ENCODE peak calls at places on chromosomes 2 and 18, in seven cellular contexts. P is heart right ventricle, N is fibroblast of villous mesenchyme, D is H9, M is GM12865, O is foreskin keratinocyte, A is ovary. X is an unnamed sample.

GRCh38 chr2:109498906-109499305 is 114.9 kb downstream of the SEPTIN10 start:
- DNase-seq in N (no peak), D (no peak), O (no peak), A (no peak), P (no peak), M (no peak), X (no peak)

GRCh38 chr2:128467321-128467901 is 148.7 kb upstream of the HS6ST1 start:
- DNase-seq in O (no peak), D (peak; percentile 13), P (peak; percentile 71), A (no peak), M (no peak), N (no peak), X (peak; percentile 62)

GRCh38 chr2:240955306-240956101 is 42.9 kb upstream of the SNED1 start:
- DNase-seq in A (peak; percentile 32), N (no peak), D (peak; percentile 20), P (no peak), O (no peak), M (no peak), X (no peak)

GRCh38 chr2:191567229-191567628 is 110.7 kb upstream of the NABP1 start:
- DNase-seq in O (no peak), P (no peak), A (no peak), M (no peak), N (no peak), D (no peak), X (no peak)

GRCh38 chr18:34222025-34222395 is 2.7 kb downstream of the NOL4 start:
- DNase-seq in D (peak; percentile 40), P (no peak), N (no peak), M (peak; percentile 38), O (no peak), A (no peak), X (no peak)

GRCh38 chr2:139360654-139361053 is 580.5 kb upstream of the NXPH2 start:
- DNase-seq in P (no peak), O (no peak), N (no peak), A (no peak), M (no peak), D (no peak), X (no peak)

GRCh38 chr2:74457549-74458131 is 598 bp upstream of the WBP1 start:
- DNase-seq in O (no peak), D (peak; percentile 83), P (peak; percentile 71), N (no peak), A (peak; percentile 79), M (peak; percentile 90), X (no peak)

GRCh38 chr2:199228887-199229819 is 228.6 kb downstream of the SATB2 start:
- DNase-seq in M (peak; percentile 88), A (no peak), O (peak; percentile 81), P (no peak), D (no peak), N (peak; percentile 64), X (no peak)

GRCh38 chr18:72114801-72115594 is 429.1 kb downstream of the CBLN2 start:
- DNase-seq in N (no peak), O (peak; percentile 68), D (no peak), A (no peak), P (no peak), M (no peak), X (no peak)

GRCh38 chr18:59606193-59607175 is 90.7 kb downstream of the CCBE1 start:
- DNase-seq in N (peak; percentile 96), P (no peak), D (no peak), M (no peak), A (no peak), O (no peak), X (no peak)

GRCh38 chr18:59604877-59605276 is 92.3 kb downstream of the CCBE1 start:
- DNase-seq in P (no peak), D (no peak), N (no peak), O (peak; percentile 80), M (no peak), A (no peak), X (no peak)

GRCh38 chr18:59609654-59610053 is 87.6 kb downstream of the CCBE1 start:
- DNase-seq in P (no peak), D (no peak), A (no peak), M (no peak), N (no peak), O (no peak), X (no peak)

GRCh38 chr18:59605633-59606192 is 91.5 kb downstream of the CCBE1 start:
- DNase-seq in D (no peak), O (no peak), M (no peak), P (no peak), N (no peak), A (peak; percentile 49), X (no peak)

GRCh38 chr18:59607471-59607870 is 89.8 kb downstream of the CCBE1 start:
- DNase-seq in D (no peak), A (no peak), N (no peak), M (no peak), O (no peak), P (no peak), X (no peak)
- TF ChIP-seq CTCF in D (no peak), A (no peak), N (no peak), M (no peak), O (no peak), P (no peak), X (no peak)

GRCh38 chr2:62806231-62806630 is 100.7 kb downstream of the EHBP1 start:
- DNase-seq in A (no peak), N (no peak), O (no peak), M (no peak), D (no peak), P (no peak), X (no peak)
- TF ChIP-seq CTCF in A (no peak), N (no peak), O (no peak), M (no peak), D (no peak), P (no peak), X (no peak)

GRCh38 chr18:12048827-12049175 is 44.8 kb upstream of the ANKRD62 start:
- DNase-seq in M (no peak), O (peak; percentile 77), N (peak; percentile 38), P (no peak), D (no peak), A (no peak), X (no peak)

GRCh38 chr18:12046046-12046750 is 47.4 kb upstream of the ANKRD62 start:
- DNase-seq in A (no peak), O (no peak), N (no peak), D (no peak), M (no peak), P (no peak), X (peak; percentile 34)

GRCh38 chr18:12044591-12044990 is 49.1 kb upstream of the ANKRD62 start:
- DNase-seq in M (no peak), O (no peak), N (no peak), A (no peak), P (no peak), D (no peak), X (no peak)

GRCh38 chr18:12048010-12048826 is 45.4 kb upstream of the ANKRD62 start:
- DNase-seq in N (no peak), D (peak; percentile 73), P (no peak), A (no peak), M (no peak), O (no peak), X (no peak)

GRCh38 chr18:12046751-12047335 is 46.8 kb upstream of the ANKRD62 start:
- DNase-seq in M (no peak), D (no peak), P (no peak), N (no peak), A (no peak), O (no peak), X (no peak)
- TF ChIP-seq CTCF in M (no peak), D (peak; percentile 55), P (no peak), N (peak; percentile 13), A (no peak), O (no peak), X (no peak)

GRCh38 chr2:81650048-81650971 is 1345.8 kb upstream of the LRRTM1 start:
- DNase-seq in M (no peak), A (no peak), O (peak; percentile 28), D (no peak), P (no peak), N (peak; percentile 1), X (no peak)
- TF ChIP-seq CTCF in M (no peak), A (no peak), O (no peak), D (peak; percentile 62), P (no peak), N (no peak), X (no peak)

GRCh38 chr2:157058161-157058560 is 199.3 kb upstream of the GALNT5 start:
- DNase-seq in D (no peak), P (no peak), M (no peak), O (no peak), N (no peak), A (no peak), X (no peak)

GRCh38 chr2:157053876-157054275 is 203.6 kb upstream of the GALNT5 start:
- DNase-seq in O (no peak), N (peak; percentile 12), A (no peak), M (no peak), P (no peak), D (no peak), X (no peak)

GRCh38 chr2:157056200-157056676 is 201.3 kb upstream of the GALNT5 start:
- DNase-seq in D (no peak), M (no peak), N (peak; percentile 85), A (no peak), P (no peak), O (peak; percentile 35), X (no peak)

GRCh38 chr2:157055660-157056199 is 201.8 kb upstream of the GALNT5 start:
- DNase-seq in P (no peak), N (peak; percentile 47), O (peak; percentile 22), D (no peak), M (peak; percentile 12), A (no peak), X (no peak)

DNA sequence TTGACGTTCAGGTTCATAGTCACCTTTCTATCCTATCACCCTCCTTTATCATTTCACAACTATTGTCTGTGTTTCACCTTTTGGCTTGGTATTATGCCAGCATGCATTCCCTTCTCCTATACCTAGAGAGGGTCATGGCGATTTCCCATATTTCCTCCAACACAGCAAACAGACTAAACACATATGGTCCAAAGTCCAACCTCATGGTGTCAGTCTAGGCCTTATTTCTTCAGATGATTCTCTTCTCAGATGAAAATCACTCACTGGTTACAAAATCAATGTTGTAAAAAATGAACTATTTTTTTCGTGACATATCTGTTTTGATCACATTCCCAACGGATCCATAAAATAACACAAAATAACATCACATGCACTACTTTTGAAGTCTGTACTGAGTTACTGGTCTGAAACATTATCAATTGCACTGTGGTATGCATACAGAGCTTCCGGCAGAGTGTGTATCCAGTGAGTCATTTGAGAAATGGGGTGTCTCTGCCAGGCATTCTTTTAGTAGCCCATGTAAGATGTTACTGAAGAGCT is 204.8 kb upstream of the GALNT5 start:
- DNase-seq in M (no peak), D (no peak), O (peak; percentile 50), N (peak; percentile 55), A (no peak), P (no peak), X (no peak)
- TF ChIP-seq CTCF in M (no peak), D (no peak), O (no peak), N (no peak), A (no peak), P (no peak), X (no peak)

GRCh38 chr2:88307817-88308216 is 137.7 kb downstream of the THNSL2 start:
- DNase-seq in P (no peak), D (peak; percentile 62), M (peak; percentile 36), O (peak; percentile 23), N (peak; percentile 1), A (no peak), X (no peak)
- TF ChIP-seq CTCF in P (peak; percentile 50), D (peak; percentile 74), M (peak; percentile 48), O (peak; percentile 58), N (peak; percentile 29), A (no peak), X (no peak)

GRCh38 chr18:79068946-79069791 is at the start of gene ATP9B:
- DNase-seq in N (peak; percentile 99), M (peak; percentile 99), A (peak; percentile 100), P (peak; percentile 98), D (peak; percentile 97), O (peak; percentile 93), X (peak; percentile 98)
- TF ChIP-seq CTCF in N (peak; percentile 13), M (no peak), A (peak; percentile 33), P (peak; percentile 44), D (no peak), O (peak; percentile 49), X (no peak)

GRCh38 chr2:222916229-222917197 is 55.7 kb downstream of the ACSL3 start:
- DNase-seq in A (no peak), O (no peak), D (no peak), N (no peak), P (no peak), M (no peak), X (no peak)
- TF ChIP-seq CTCF in A (no peak), O (no peak), D (peak; percentile 35), N (no peak), P (peak; percentile 54), M (no peak), X (no peak)